ENCODE peak calls at places on chromosomes 2 and 18, in six cellular contexts. Q is frontal cortex; M is NCI-H1436; K is GM03348; F is lung; U is activated naive CD4-positive, alpha-beta T cell. I is an unnamed sample.

GRCh38 chr2:144686518-144687215 is 166.7 kb upstream of the ZEB2 start:
- DNase-seq in F (no peak), Q (no peak), U (no peak), M (no peak), K (no peak), I (no peak)

GRCh38 chr2:150888337-150888736 is 373.3 kb downstream of the RBM43 start:
- DNase-seq in F (no peak), K (peak), U (no peak), Q (no peak), M (no peak), I (no peak)

GRCh38 chr2:240532032-240532775 is 25.6 kb downstream of the ANKMY1 start:
- DNase-seq in Q (no peak), K (no peak), F (no peak), M (no peak), U (no peak), I (no peak)

GRCh38 chr2:241613018-241613780 is 23.8 kb downstream of the THAP4 start:
- DNase-seq in Q (no peak), U (no peak), K (peak), M (no peak), F (no peak), I (no peak)

GRCh38 chr18:69686861-69687260 is 260.8 kb downstream of the CD226 start:
- DNase-seq in Q (no peak), K (peak), M (no peak), F (no peak), U (no peak), I (no peak)

GRCh38 chr2:44168684-44169154 is at the start of gene PPM1B:
- DNase-seq in M (no peak), F (no peak), U (peak), Q (peak), K (peak), I (no peak)

GRCh38 chr2:206275274-206276160 is 1.1 kb downstream of the ZDBF2 start:
- DNase-seq in F (no peak), K (peak), Q (peak), M (peak), U (no peak), I (no peak)

GRCh38 chr2:98390571-98391476 is 44.6 kb downstream of the CNGA3 start:
- DNase-seq in U (no peak), F (no peak), K (no peak), Q (no peak), M (no peak), I (no peak)

GRCh38 chr18:49127606-49128190 is 176.9 kb upstream of the SMAD7 start:
- DNase-seq in U (no peak), K (no peak), Q (no peak), F (no peak), M (no peak), I (no peak)

GRCh38 chr2:238891667-238892500 is 44.0 kb downstream of the TWIST2 start:
- DNase-seq in M (no peak), U (no peak), Q (peak), K (no peak), F (no peak), I (no peak)

GRCh38 chr2:108909917-108910515 is 79.0 kb downstream of the EDAR start:
- DNase-seq in F (no peak), K (peak), M (no peak), U (no peak), Q (peak), I (no peak)

GRCh38 chr2:86622878-86623548 is 652 bp downstream of the RNF103 start:
- DNase-seq in U (no peak), K (peak), Q (peak), M (no peak), F (peak), I (no peak)

GRCh38 chr2:111054791-111055627 is 65.7 kb upstream of the BCL2L11 start:
- DNase-seq in F (no peak), M (no peak), U (no peak), K (no peak), Q (no peak), I (no peak)

GRCh38 chr2:190121971-190122370 is 59.4 kb upstream of the MSTN start:
- DNase-seq in F (no peak), K (peak), Q (peak), M (no peak), U (no peak), I (no peak)

GRCh38 chr2:148930046-148930775 is 55.2 kb downstream of the KIF5C start:
- DNase-seq in M (peak), F (no peak), Q (no peak), K (peak), U (no peak), I (no peak)

GRCh38 chr18:34990571-34990970 is 50.6 kb upstream of the MAPRE2 start:
- DNase-seq in U (no peak), M (no peak), K (no peak), Q (no peak), F (no peak), I (no peak)

GRCh38 chr2:230443540-230443939 is 27.5 kb downstream of the SP100 start:
- DNase-seq in U (no peak), K (peak), M (no peak), Q (no peak), F (no peak), I (no peak)

GRCh38 chr2:46779447-46779941 is 136.1 kb downstream of the MCFD2 start:
- DNase-seq in M (no peak), K (no peak), F (no peak), U (no peak), Q (no peak), I (no peak)

GRCh38 chr2:157732596-157732995 is 103.9 kb upstream of the ACVR1C start:
- DNase-seq in Q (no peak), F (no peak), U (no peak), K (no peak), M (no peak), I (no peak)

GRCh38 chr18:28735731-28736130 is 558.8 kb upstream of the CDH2 start:
- DNase-seq in M (no peak), F (no peak), K (peak), U (no peak), Q (no peak), I (no peak)

GRCh38 chr2:227301523-227301922 is 23.5 kb upstream of the MFF start:
- DNase-seq in U (no peak), Q (no peak), M (no peak), K (no peak), F (no peak), I (no peak)

GRCh38 chr2:154495455-154495868 is 203.0 kb upstream of the KCNJ3 start:
- DNase-seq in Q (no peak), K (no peak), M (no peak), U (no peak), F (no peak), I (no peak)

GRCh38 chr2:231296401-231296800 is 98.0 kb downstream of the ARMC9 start:
- DNase-seq in M (no peak), Q (no peak), F (no peak), U (no peak), K (no peak), I (no peak)

GRCh38 chr2:19349911-19350677 is 8.3 kb downstream of the OSR1 start:
- DNase-seq in F (no peak), M (no peak), U (no peak), Q (peak), K (peak), I (no peak)